ENCODE peak calls at places on chromosomes 11 and 22, in four cellular contexts. J, V, X and Q are unnamed samples.

GRCh38 chr11:109864834-109865557 is 228.2 kb upstream of the ZC3H12C start:
- DNase-seq in J (no peak), V (no peak), X (peak), Q (no peak)

GRCh38 chr22:30211124-30211820 is 35.3 kb downstream of the LIF start:
- DNase-seq in J (no peak), V (no peak), X (no peak), Q (no peak)

GRCh38 chr11:117907276-117908110 is 21.7 kb downstream of the TMPRSS13 start:
- DNase-seq in J (peak), V (no peak), X (peak), Q (peak)

GRCh38 chr11:107576497-107577086 is 11.1 kb upstream of the ALKBH8 start:
- DNase-seq in J (peak), V (no peak), X (peak), Q (peak)

GRCh38 chr11:122807731-122808485 is 30.4 kb upstream of the CRTAM start:
- DNase-seq in J (no peak), V (no peak), X (no peak), Q (no peak)

GRCh38 chr11:93537022-93537421 is 6.2 kb downstream of the SMCO4 start:
- DNase-seq in J (peak), V (no peak), X (no peak), Q (no peak)

GRCh38 chr22:22713416-22713815 is 69.0 kb downstream of the GGTLC2 start:
- DNase-seq in J (no peak), V (no peak), X (no peak), Q (no peak)

GRCh38 chr22:28034760-28035401 is 115.8 kb upstream of the PITPNB start:
- DNase-seq in J (peak), V (no peak), X (peak), Q (no peak)

GRCh38 chr11:86365566-86365965 is 9.1 kb upstream of the CCDC81 start:
- DNase-seq in J (no peak), V (no peak), X (no peak), Q (no peak)

GRCh38 chr11:62865641-62866040 is 15.1 kb upstream of the SLC3A2 start:
- DNase-seq in J (no peak), V (no peak), X (no peak), Q (no peak)

GRCh38 chr11:117222991-117223740 is 8.7 kb downstream of the PCSK7 start:
- DNase-seq in J (no peak), V (no peak), X (no peak), Q (no peak)

GRCh38 chr22:46725096-46725495 is 13.0 kb downstream of the CERK start:
- DNase-seq in J (no peak), V (no peak), X (no peak), Q (no peak)

GRCh38 chr11:10301656-10302293 is 3.1 kb upstream of the ADM start:
- DNase-seq in J (no peak), V (no peak), X (no peak), Q (no peak)

GRCh38 chr11:35796542-35796941 is 134.0 kb downstream of the TRIM44 start:
- DNase-seq in J (no peak), V (no peak), X (no peak), Q (no peak)

GRCh38 chr11:35261197-35261596 is 122.2 kb downstream of the CD44 start:
- DNase-seq in J (no peak), V (no peak), X (no peak), Q (no peak)

GRCh38 chr11:64041846-64042245 is 6.1 kb downstream of the FLRT1 start:
- DNase-seq in J (no peak), V (no peak), X (no peak), Q (no peak)

GRCh38 chr11:26187639-26188038 is 144.3 kb upstream of the ANO3 start:
- DNase-seq in J (no peak), V (no peak), X (no peak), Q (peak)

GRCh38 chr11:114368918-114369680 is 31.2 kb downstream of the C11orf71 start:
- DNase-seq in J (no peak), V (no peak), X (no peak), Q (no peak)

GRCh38 chr11:33766085-33766484 is 8.2 kb downstream of the FBXO3 start:
- DNase-seq in J (no peak), V (no peak), X (no peak), Q (no peak)

GRCh38 chr11:86606849-86607481 is 65.5 kb downstream of the ME3 start:
- DNase-seq in J (no peak), V (no peak), X (no peak), Q (no peak)